ENCODE peak calls at places on chromosomes 13 and 19, in seven cellular contexts. L, F, J, D, T, M and U are unnamed samples.

GRCh38 chr19:18644144-18645034 is 7.6 kb downstream of the KLHL26 start:
- DNase-seq in L (no peak), F (no peak), J (no peak), D (no peak), T (no peak), M (no peak), U (peak; percentile 54)

GRCh38 chr13:112233256-112233655 is 142.9 kb upstream of the SPACA7 start:
- DNase-seq in L (no peak), F (no peak), J (no peak), D (no peak), T (no peak), M (no peak), U (peak; percentile 60)

GRCh38 chr19:3494559-3494958 is 5.9 kb downstream of the DOHH start:
- DNase-seq in L (no peak), F (no peak), J (no peak), D (no peak), T (no peak), M (no peak), U (no peak)

GRCh38 chr13:71254384-71254783 is 612.6 kb downstream of the DACH1 start:
- DNase-seq in L (no peak), F (no peak), J (no peak), D (no peak), T (no peak), M (no peak), U (no peak)

GRCh38 chr13:76512676-76513277 is 373.4 kb downstream of the KCTD12 start:
- DNase-seq in L (peak; percentile 4), F (no peak), J (peak; percentile 11), D (no peak), T (no peak), M (no peak), U (no peak)

GRCh38 chr19:45347570-45348366 is 7.2 kb downstream of the KLC3 start:
- DNase-seq in L (no peak), F (no peak), J (peak; percentile 46), D (no peak), T (no peak), M (no peak), U (no peak)

GRCh38 chr13:42836930-42837329 is 55.5 kb downstream of the FAM216B start:
- DNase-seq in L (peak; percentile 9), F (peak; percentile 12), J (no peak), D (no peak), T (peak; percentile 5), M (no peak), U (no peak)

GRCh38 chr13:94435604-94436226 is 43.8 kb downstream of the DCT start:
- DNase-seq in L (peak; percentile 37), F (no peak), J (peak; percentile 60), D (peak; percentile 14), T (no peak), M (no peak), U (no peak)

GRCh38 chr13:70923863-70924752 is 815.9 kb upstream of the KLHL1 start:
- DNase-seq in L (no peak), F (no peak), J (no peak), D (no peak), T (no peak), M (no peak), U (no peak)

GRCh38 chr19:48487944-48488343 is 18.8 kb downstream of the CYTH2 start:
- DNase-seq in L (peak; percentile 88), F (peak; percentile 83), J (no peak), D (no peak), T (no peak), M (no peak), U (no peak)

GRCh38 chr19:29487432-29487831 is 38.4 kb upstream of the VSTM2B start:
- DNase-seq in L (no peak), F (no peak), J (no peak), D (peak; percentile 84), T (no peak), M (no peak), U (no peak)

GRCh38 chr13:105778196-105778595 is 757.3 kb downstream of the EFNB2 start:
- DNase-seq in L (no peak), F (no peak), J (no peak), D (no peak), T (no peak), M (no peak), U (no peak)

GRCh38 chr13:86692291-86692690 is 893.1 kb upstream of the SLITRK6 start:
- DNase-seq in L (no peak), F (no peak), J (no peak), D (no peak), T (no peak), M (no peak), U (no peak)

GRCh38 chr13:112456138-112457056 is 80.2 kb downstream of the SPACA7 start:
- DNase-seq in L (no peak), F (no peak), J (no peak), D (peak; percentile 89), T (no peak), M (no peak), U (peak; percentile 10)

GRCh38 chr19:30085394-30085793 is 143.4 kb downstream of the URI1 start:
- DNase-seq in L (peak; percentile 25), F (no peak), J (peak; percentile 67), D (no peak), T (peak; percentile 13), M (no peak), U (no peak)

GRCh38 chr13:29396446-29396845 is 199.0 kb downstream of the SLC7A1 start:
- DNase-seq in L (no peak), F (no peak), J (no peak), D (no peak), T (no peak), M (no peak), U (no peak)

GRCh38 chr13:113969973-113970611 is 3.8 kb downstream of the C13orf46 start:
- DNase-seq in L (no peak), F (peak; percentile 76), J (no peak), D (no peak), T (no peak), M (no peak), U (peak; percentile 91)

GRCh38 chr13:33172400-33172799 is 113.2 kb downstream of the STARD13 start:
- DNase-seq in L (no peak), F (no peak), J (no peak), D (no peak), T (no peak), M (no peak), U (no peak)
- TF ChIP-seq EP300 in L (no peak), F (peak; percentile 10), J (no peak), D (no peak), T (no peak), M (no peak), U (no peak)

DNA sequence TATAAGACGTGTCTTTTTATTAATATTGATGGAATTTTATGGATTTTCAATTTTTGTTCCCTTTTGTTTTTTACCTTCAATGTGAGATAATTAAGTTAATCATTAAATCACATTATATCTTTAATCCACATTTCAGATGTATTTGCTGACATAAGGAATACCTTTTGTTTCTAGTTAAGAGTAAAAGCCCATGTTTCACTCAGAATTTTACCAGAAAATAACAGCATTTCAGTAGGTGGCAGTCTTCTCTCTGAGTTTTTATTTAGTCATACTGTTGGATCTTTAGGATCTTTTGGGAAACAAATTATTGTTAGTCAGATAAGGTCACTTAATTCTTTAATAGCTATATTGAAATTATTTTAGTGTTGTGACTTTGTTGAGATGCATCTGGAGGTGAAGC is 67.9 kb downstream of the NDFIP2 start:
- DNase-seq in L (peak; percentile 7), F (no peak), J (peak; percentile 17), D (no peak), T (no peak), M (no peak), U (no peak)
- TF ChIP-seq CTCF in L (peak; percentile 38), F (no peak), J (peak; percentile 72), D (no peak), T (no peak), M (no peak), U (no peak)

GRCh38 chr19:38208571-38208970 is 15.5 kb downstream of the DPF1 start:
- DNase-seq in L (no peak), F (no peak), J (no peak), D (no peak), T (no peak), M (no peak), U (no peak)
- H3K4me3 ChIP-seq in L (no peak overlapping the region), F (no peak overlapping the region), J (no peak overlapping the region), D (no peak overlapping the region), T (peak overlapping the region; percentile 63), M (no peak overlapping the region), U (no peak overlapping the region)

GRCh38 chr13:98338312-98338711 is 161.2 kb upstream of the RNF113B start:
- DNase-seq in L (no peak), F (no peak), J (no peak), D (no peak), T (no peak), M (no peak), U (no peak)

GRCh38 chr13:98343461-98343860 is 166.4 kb upstream of the RNF113B start:
- DNase-seq in L (no peak), F (no peak), J (no peak), D (no peak), T (no peak), M (no peak), U (no peak)

GRCh38 chr13:98335721-98336120 is 158.7 kb upstream of the RNF113B start:
- DNase-seq in L (no peak), F (no peak), J (no peak), D (no peak), T (no peak), M (no peak), U (no peak)

GRCh38 chr13:98344392-98344791 is 167.3 kb upstream of the RNF113B start:
- DNase-seq in L (no peak), F (no peak), J (no peak), D (no peak), T (no peak), M (no peak), U (no peak)

DNA sequence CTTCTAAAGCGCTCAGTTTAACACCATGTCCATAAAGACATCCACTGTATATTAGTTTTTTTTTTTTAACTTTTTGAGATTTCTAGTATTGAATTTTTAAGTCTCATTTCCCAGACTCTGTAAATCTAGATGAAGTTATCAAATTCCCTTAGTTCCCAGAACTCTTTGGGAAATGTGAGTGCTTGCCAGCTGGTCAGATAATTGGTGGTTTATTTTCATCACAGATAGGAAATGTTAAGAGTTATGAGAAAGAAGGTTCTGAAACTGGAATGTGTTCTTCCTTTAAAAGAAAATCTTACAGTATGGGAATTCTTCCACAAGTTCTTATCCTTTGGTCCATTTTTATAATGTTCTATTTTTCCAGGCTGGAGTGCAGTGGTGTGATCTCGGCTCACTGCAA is 163.0 kb upstream of the RNF113B start:
- DNase-seq in L (no peak), F (no peak), J (no peak), D (no peak), T (no peak), M (no peak), U (no peak)
- TF ChIP-seq EP300 in L (no peak), F (no peak), J (no peak), D (no peak), T (no peak), M (no peak), U (no peak)

DNA sequence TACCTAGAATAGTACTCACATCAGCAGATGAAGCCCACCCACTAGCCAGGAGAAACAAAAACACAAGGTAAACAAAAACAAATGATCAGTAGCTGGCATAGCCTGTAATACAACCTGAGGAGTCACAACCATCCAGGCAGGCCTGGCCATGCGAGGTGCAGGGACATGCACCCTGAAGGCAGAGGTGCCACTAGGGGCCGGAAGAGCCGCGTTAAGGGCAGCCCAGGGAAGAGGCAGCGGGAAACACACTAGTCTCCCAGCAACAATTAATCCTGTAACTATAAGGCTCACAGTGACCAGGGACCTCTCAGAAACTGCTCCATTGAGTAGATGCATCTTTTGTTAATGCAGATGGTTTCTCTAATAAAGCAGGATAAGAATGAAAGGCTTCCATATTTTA is 28.9 kb downstream of the ANKRD10 start:
- DNase-seq in L (no peak), F (no peak), J (no peak), D (no peak), T (no peak), M (no peak), U (no peak)
- TF ChIP-seq CTCF in L (no peak), F (no peak), J (no peak), D (no peak), T (peak; percentile 57), M (no peak), U (no peak)